ENCODE peak calls at places on chromosomes 11 and 22, in ten cellular contexts. N, U, Z, P, V, X, M, C, D and Q are unnamed samples. For H3K9me3, the result is how much of the 10 kb centered on the place peaks cover.

GRCh38 chr11:71251761-71252433 is 480 bp downstream of the SHANK2 start:
- DNase-seq in N (peak), U (peak), Z (no peak), P (no peak), V (no peak), X (peak), M (no peak), C (no peak), D (peak), Q (no peak)

GRCh38 chr22:40751250-40751649 is 67.9 kb downstream of the SLC25A17 start:
- DNase-seq in N (no peak), U (no peak), Z (no peak), P (no peak), V (no peak), X (no peak), M (no peak), C (no peak), D (no peak), Q (no peak)

GRCh38 chr22:49152146-49152929 is 675.3 kb downstream of the BRD1 start:
- DNase-seq in N (peak), U (no peak), Z (no peak), P (no peak), V (no peak), X (peak), M (no peak), C (no peak), D (no peak), Q (no peak)

GRCh38 chr11:111604392-111605009 is 2.3 kb downstream of the SIK2 start:
- DNase-seq in N (peak), U (no peak), Z (no peak), P (no peak), V (no peak), X (no peak), M (peak), C (no peak), D (peak), Q (no peak)

GRCh38 chr11:65008016-65008415 is 5.9 kb upstream of the ARL2 start:
- DNase-seq in N (no peak), U (no peak), Z (no peak), P (no peak), V (no peak), X (no peak), M (no peak), C (no peak), D (no peak), Q (no peak)

GRCh38 chr11:76162336-76163288 is 43.7 kb downstream of the WNT11 start:
- DNase-seq in N (no peak), U (no peak), Z (peak), P (no peak), V (no peak), X (no peak), M (no peak), C (no peak), D (no peak), Q (peak)

GRCh38 chr22:46086577-46087335 is 63.6 kb upstream of the PPARA start:
- DNase-seq in N (no peak), U (peak), Z (peak), P (no peak), V (no peak), X (peak), M (no peak), C (peak), D (no peak), Q (peak)

GRCh38 chr11:26344647-26345046 is 12.7 kb downstream of the ANO3 start:
- DNase-seq in N (no peak), U (no peak), Z (no peak), P (no peak), V (no peak), X (no peak), M (peak), C (no peak), D (peak), Q (no peak)

GRCh38 chr11:134521452-134522289 is 109.6 kb upstream of the B3GAT1 start:
- DNase-seq in N (no peak), U (no peak), Z (peak), P (no peak), V (no peak), X (no peak), M (no peak), C (no peak), D (no peak), Q (peak)

GRCh38 chr22:23147632-23148387 is 2.5 kb downstream of the RAB36 start:
- DNase-seq in N (no peak), U (peak), Z (no peak), P (no peak), V (no peak), X (no peak), M (peak), C (no peak), D (peak), Q (no peak)

GRCh38 chr11:133081020-133081419 is 451.3 kb downstream of the OPCML start:
- DNase-seq in N (peak), U (no peak), Z (no peak), P (no peak), V (no peak), X (no peak), M (no peak), C (no peak), D (no peak), Q (no peak)

GRCh38 chr11:6576471-6577373 is 26.7 kb downstream of the RRP8 start:
- DNase-seq in N (no peak), U (no peak), Z (no peak), P (no peak), V (no peak), X (no peak), M (peak), C (peak), D (peak), Q (no peak)

GRCh38 chr22:17774206-17774927 is at the start of gene BID:
- DNase-seq in N (peak), U (peak), Z (peak), P (peak), V (no peak), X (no peak), M (no peak), C (no peak), D (peak), Q (peak)

GRCh38 chr22:30221121-30221992 is 25.2 kb downstream of the LIF start:
- DNase-seq in N (no peak), U (no peak), Z (no peak), P (peak), V (no peak), X (no peak), M (no peak), C (no peak), D (no peak), Q (no peak)
- H3K9me3 ChIP-seq in N (under half), U (under half), Z (under half), P (under half), V (under half), X (under half), M (under half), C (under half), D (under half), Q (under half)

GRCh38 chr22:20919718-20920117 is 2.5 kb downstream of the CRKL start:
- DNase-seq in N (no peak), U (no peak), Z (no peak), P (no peak), V (no peak), X (no peak), M (no peak), C (no peak), D (no peak), Q (no peak)
- TF ChIP-seq CTCF in N (no peak), U (no peak), Z (no peak), P (no peak), V (no peak), X (no peak), M (no peak), C (no peak), D (no peak), Q (no peak)

GRCh38 chr22:29449296-29449863 is 11.0 kb downstream of the RFPL1 start:
- DNase-seq in N (no peak), U (no peak), Z (no peak), P (no peak), V (no peak), X (no peak), M (no peak), C (no peak), D (no peak), Q (no peak)

GRCh38 chr22:29443861-29444431 is 5.6 kb downstream of the RFPL1 start:
- DNase-seq in N (no peak), U (no peak), Z (no peak), P (no peak), V (no peak), X (no peak), M (no peak), C (no peak), D (no peak), Q (no peak)

GRCh38 chr22:29442976-29443375 is 4.6 kb downstream of the RFPL1 start:
- DNase-seq in N (no peak), U (no peak), Z (no peak), P (no peak), V (no peak), X (no peak), M (no peak), C (no peak), D (no peak), Q (no peak)

GRCh38 chr22:29443452-29443851 is 5.1 kb downstream of the RFPL1 start:
- DNase-seq in N (no peak), U (no peak), Z (no peak), P (no peak), V (no peak), X (no peak), M (no peak), C (no peak), D (no peak), Q (no peak)

GRCh38 chr22:29445508-29445907 is 7.1 kb downstream of the RFPL1 start:
- DNase-seq in N (no peak), U (no peak), Z (no peak), P (no peak), V (no peak), X (no peak), M (no peak), C (no peak), D (no peak), Q (no peak)
- H3K9me3 ChIP-seq in N (under half), U (under half), Z (under half), P (under half), V (under half), X (under half), M (under half), C (under half), D (under half), Q (under half)

GRCh38 chr11:96263361-96263763 is 79.6 kb downstream of the MAML2 start:
- DNase-seq in N (no peak), U (no peak), Z (no peak), P (no peak), V (no peak), X (no peak), M (peak), C (no peak), D (peak), Q (no peak)
- TF ChIP-seq CTCF in N (no peak), U (peak), Z (no peak), P (no peak), V (no peak), X (peak), M (peak), C (no peak), D (no peak), Q (no peak)

DNA sequence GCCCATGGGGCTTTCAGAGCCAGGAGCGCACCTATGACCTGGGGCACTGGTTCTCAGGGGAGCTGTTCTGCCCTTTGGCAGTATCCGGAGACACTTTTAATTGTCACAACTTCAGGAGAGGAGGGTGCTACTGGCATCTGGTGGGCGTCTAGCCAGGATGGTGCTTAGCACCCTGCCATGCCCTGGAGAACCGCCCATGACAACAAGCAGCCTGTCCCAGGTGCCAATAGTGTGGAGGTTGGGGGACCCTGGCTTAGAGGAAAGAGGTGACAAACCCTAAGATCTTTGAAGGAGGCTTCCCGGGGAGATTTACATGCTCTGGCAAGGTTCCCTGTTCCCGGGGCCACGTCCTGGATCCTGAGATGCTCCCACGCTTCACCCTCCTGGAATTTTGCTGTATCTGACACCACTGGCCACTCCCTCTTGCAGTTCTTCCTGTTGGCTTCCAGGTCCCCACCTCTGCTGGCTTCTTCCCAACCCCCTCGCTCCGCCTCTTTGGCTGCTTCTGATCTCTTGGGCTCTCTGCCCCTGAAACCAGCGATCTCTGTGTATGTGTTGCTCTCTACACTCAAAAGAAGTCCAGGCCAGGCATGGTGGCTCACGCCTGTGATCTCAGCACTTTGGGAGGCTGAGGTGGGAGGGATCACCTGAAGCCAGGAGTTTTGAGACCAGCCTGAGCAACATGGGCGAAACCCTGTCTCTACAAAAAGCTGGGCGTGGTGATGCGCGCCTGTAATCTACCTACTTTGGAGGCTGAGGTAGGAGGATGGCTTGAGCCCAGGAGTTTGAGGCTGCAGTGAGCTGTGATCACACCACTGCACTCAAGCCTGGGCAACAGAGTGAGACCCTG is 31.1 kb downstream of the FADS3 start:
- DNase-seq in N (no peak), U (peak), Z (no peak), P (no peak), V (no peak), X (peak), M (peak), C (peak), D (peak), Q (no peak)
- H3K9me3 ChIP-seq in N (under half), U (under half), Z (under half), P (under half), V (under half), X (under half), M (under half), C (under half), D (under half), Q (under half)

GRCh38 chr11:34150494-34151151 is 45.2 kb downstream of the NAT10 start:
- DNase-seq in N (no peak), U (no peak), Z (peak), P (no peak), V (no peak), X (no peak), M (no peak), C (no peak), D (no peak), Q (peak)

GRCh38 chr11:34149274-34149673 is 43.8 kb downstream of the NAT10 start:
- DNase-seq in N (no peak), U (no peak), Z (peak), P (no peak), V (no peak), X (no peak), M (no peak), C (no peak), D (no peak), Q (peak)

GRCh38 chr11:34148504-34149165 is 43.2 kb downstream of the NAT10 start:
- DNase-seq in N (no peak), U (no peak), Z (peak), P (no peak), V (no peak), X (no peak), M (no peak), C (no peak), D (no peak), Q (peak)

GRCh38 chr11:34151166-34151565 is 45.7 kb downstream of the NAT10 start:
- DNase-seq in N (no peak), U (no peak), Z (peak), P (no peak), V (no peak), X (no peak), M (no peak), C (no peak), D (no peak), Q (peak)

GRCh38 chr11:34149786-34150185 is 44.4 kb downstream of the NAT10 start:
- DNase-seq in N (peak), U (no peak), Z (peak), P (no peak), V (no peak), X (no peak), M (peak), C (no peak), D (peak), Q (peak)
- TF ChIP-seq CTCF in N (peak), U (peak), Z (no peak), P (no peak), V (peak), X (peak), M (peak), C (peak), D (peak), Q (no peak)

DNA sequence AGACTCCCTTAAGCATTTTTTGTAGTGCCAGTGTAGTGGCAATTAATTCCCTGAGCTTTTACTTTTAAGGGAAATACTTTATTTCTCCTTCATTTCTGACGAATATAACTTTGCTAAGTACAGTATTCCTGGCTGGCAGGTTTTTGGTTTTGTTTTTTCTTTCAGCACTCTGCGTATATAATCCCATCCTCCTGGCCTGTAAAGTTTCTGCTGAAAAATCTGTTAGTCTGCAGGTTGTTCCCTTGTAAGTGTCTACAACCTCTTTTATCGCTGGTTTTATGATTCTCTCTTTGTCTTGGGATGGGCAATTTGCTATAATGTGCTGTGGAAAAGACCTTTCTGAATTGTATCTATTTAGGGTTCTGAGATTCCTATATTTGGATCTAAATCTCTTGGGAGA is 56.0 kb downstream of the KCNQ1OT1 start:
- DNase-seq in N (no peak), U (no peak), Z (no peak), P (no peak), V (no peak), X (no peak), M (no peak), C (no peak), D (no peak), Q (no peak)
- H3K9me3 ChIP-seq in N (half or more), U (under half), Z (half or more), P (half or more), V (half or more), X (half or more), M (under half), C (under half), D (under half), Q (half or more)

GRCh38 chr22:21943571-21944448 is 8.8 kb downstream of the PPM1F start:
- DNase-seq in N (no peak), U (no peak), Z (no peak), P (no peak), V (no peak), X (no peak), M (no peak), C (no peak), D (no peak), Q (no peak)
- TF ChIP-seq CTCF in N (no peak), U (no peak), Z (no peak), P (no peak), V (no peak), X (no peak), M (no peak), C (no peak), D (no peak), Q (no peak)

DNA sequence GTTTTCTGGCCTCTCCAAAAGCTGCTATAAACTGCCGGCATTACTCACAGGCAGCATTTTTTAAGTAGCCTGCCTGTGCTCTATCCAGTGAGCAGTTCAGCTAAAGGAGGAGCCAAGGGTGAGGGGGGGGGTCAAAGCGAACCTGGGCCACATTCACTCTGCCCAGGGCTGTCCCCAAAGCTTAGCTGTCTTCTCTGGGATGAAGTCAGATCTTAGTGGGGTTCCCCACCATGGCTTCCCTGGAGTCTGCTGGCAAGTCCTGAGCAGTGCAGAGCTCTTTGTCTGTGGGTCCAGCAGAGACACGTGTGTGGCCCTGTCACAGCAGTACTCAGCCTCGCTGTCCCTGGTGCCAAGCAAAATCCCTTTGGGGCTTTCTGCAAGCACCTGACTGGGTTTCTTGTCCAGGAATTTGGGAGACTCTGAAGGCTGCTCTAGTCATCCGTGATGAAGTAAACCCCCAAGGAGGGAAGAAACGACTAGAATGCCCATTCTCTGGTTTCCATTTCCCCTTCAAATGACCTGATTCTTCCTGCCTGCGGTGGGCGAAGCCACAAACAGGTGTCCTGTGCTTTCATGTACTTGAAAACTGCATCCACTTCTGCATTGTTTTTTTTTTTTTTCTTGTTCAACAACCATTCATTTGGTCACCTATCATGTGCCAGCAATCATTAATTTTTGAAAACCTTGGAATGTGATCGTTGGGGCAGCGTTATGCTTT is 2.6 kb downstream of the KCNJ5 start:
- DNase-seq in N (no peak), U (peak), Z (no peak), P (no peak), V (no peak), X (no peak), M (no peak), C (no peak), D (no peak), Q (no peak)
- H3K9me3 ChIP-seq in N (under half), U (under half), Z (under half), P (under half), V (under half), X (under half), M (under half), C (under half), D (under half), Q (under half)